ENCODE peak calls at places on chromosome X, in ten cellular contexts. A is bronchial epithelial cell, E is adipocyte, Q is adrenal gland, W is epithelial cell of esophagus, X is A549, Y is right lobe of liver, B is heart right ventricle, U is fibroblast of pulmonary artery, I is astrocyte of the spinal cord. Z is an unnamed sample.

GRCh38 chrX:84187501-84188319 is at the start of gene RPS6KA6:
- DNase-seq in U (peak; percentile 15), Q (peak; percentile 48), W (peak; percentile 39), X (peak; percentile 40), A (no peak), B (peak; percentile 11), Y (peak; percentile 41), I (peak; percentile 17), E (peak; percentile 58), Z (no peak)

GRCh38 chrX:39688576-39689373 is 409.0 kb downstream of the BCOR start:
- DNase-seq in Q (peak; percentile 48), X (peak; percentile 24), E (peak; percentile 70), I (peak; percentile 23), W (peak; percentile 30), B (peak; percentile 76), U (peak; percentile 40), A (peak; percentile 5), Y (peak; percentile 66), Z (no peak)

GRCh38 chrX:130878350-130879341 is 24.4 kb downstream of the ENOX2 start:
- DNase-seq in E (peak; percentile 76), U (peak; percentile 91), B (no peak), Y (peak; percentile 68), I (peak; percentile 91), W (peak; percentile 85), Q (peak; percentile 71), X (peak; percentile 37), A (peak; percentile 85), Z (no peak)

GRCh38 chrX:149841929-149842328 is 39.1 kb upstream of the MAGEA8 start:
- DNase-seq in B (no peak), I (no peak), Q (no peak), U (no peak), E (no peak), W (no peak), Y (no peak), X (no peak), A (no peak), Z (no peak)

GRCh38 chrX:111568356-111568755 is 56.9 kb downstream of the SERTM2 start:
- DNase-seq in W (peak; percentile 8), U (peak; percentile 25), Q (no peak), X (peak; percentile 43), Y (peak; percentile 35), B (no peak), E (peak; percentile 11), A (peak; percentile 18), I (no peak), Z (no peak)

GRCh38 chrX:103343105-103343504 is 13.1 kb downstream of the TCEAL7 start:
- DNase-seq in A (peak; percentile 48), W (peak; percentile 48), X (peak; percentile 41), Q (peak; percentile 45), U (peak; percentile 68), I (peak; percentile 56), E (peak; percentile 77), Y (no peak), B (no peak), Z (peak; percentile 28)

GRCh38 chrX:63764946-63765345 is 20.1 kb downstream of the ARHGEF9 start:
- DNase-seq in I (peak; percentile 11), Q (no peak), B (no peak), X (no peak), E (no peak), W (peak; percentile 59), Y (no peak), U (peak; percentile 7), A (peak; percentile 76), Z (no peak)

GRCh38 chrX:136260801-136261200 is 9.6 kb upstream of the MAP7D3 start:
- DNase-seq in E (peak; percentile 73), Y (no peak), I (peak; percentile 75), X (peak; percentile 6), A (peak; percentile 67), Q (no peak), B (no peak), W (peak; percentile 51), U (peak; percentile 66), Z (no peak)

GRCh38 chrX:118496763-118497079 is 1.1 kb downstream of the DOCK11 start:
- DNase-seq in U (no peak), X (no peak), Q (no peak), E (peak; percentile 15), W (no peak), Y (no peak), A (no peak), I (no peak), B (no peak), Z (no peak)

GRCh38 chrX:118498755-118499154 is 3.1 kb downstream of the DOCK11 start:
- DNase-seq in A (no peak), I (no peak), B (no peak), Q (no peak), Y (no peak), W (no peak), X (no peak), E (no peak), U (no peak), Z (no peak)

GRCh38 chrX:118495958-118496762 is 545 bp downstream of the DOCK11 start:
- DNase-seq in A (no peak), Y (peak; percentile 54), X (peak; percentile 48), U (no peak), W (peak; percentile 8), E (peak; percentile 50), I (peak; percentile 10), B (peak; percentile 54), Q (peak; percentile 22), Z (peak; percentile 69)

GRCh38 chrX:118498351-118498750 is 2.7 kb downstream of the DOCK11 start:
- DNase-seq in U (no peak), X (no peak), B (no peak), W (no peak), I (no peak), A (no peak), Q (no peak), E (no peak), Y (no peak), Z (no peak)

GRCh38 chrX:118497180-118497814 is 1.7 kb downstream of the DOCK11 start:
- DNase-seq in W (no peak), I (no peak), E (no peak), Q (no peak), Y (no peak), B (no peak), X (no peak), U (no peak), A (no peak), Z (no peak)
- H3K4me3 ChIP-seq in W (no peak overlapping the region), I (peak overlapping the region; percentile 66), E (peak overlapping the region; percentile 92), Q (peak overlapping the region; percentile 74), Y (no peak overlapping the region), B (peak overlapping the region; percentile 64), X (peak overlapping the region; percentile 66), U (peak overlapping the region; percentile 71), A (no peak overlapping the region), Z (peak overlapping the region; percentile 70)

GRCh38 chrX:56817179-56817578 is 88.1 kb downstream of the NBDY start:
- DNase-seq in Y (no peak), B (no peak), A (no peak), U (no peak), I (no peak), X (no peak), Q (no peak), W (no peak), E (no peak), Z (no peak)

GRCh38 chrX:56811599-56811998 is 82.6 kb downstream of the NBDY start:
- DNase-seq in E (no peak), I (no peak), W (no peak), Y (no peak), B (no peak), U (no peak), Q (no peak), X (no peak), A (no peak), Z (no peak)

GRCh38 chrX:56813318-56813837 is 84.3 kb downstream of the NBDY start:
- DNase-seq in A (peak; percentile 95), Q (no peak), W (peak; percentile 97), I (no peak), Y (no peak), U (peak; percentile 81), B (no peak), X (no peak), E (peak; percentile 45), Z (peak; percentile 25)

DNA sequence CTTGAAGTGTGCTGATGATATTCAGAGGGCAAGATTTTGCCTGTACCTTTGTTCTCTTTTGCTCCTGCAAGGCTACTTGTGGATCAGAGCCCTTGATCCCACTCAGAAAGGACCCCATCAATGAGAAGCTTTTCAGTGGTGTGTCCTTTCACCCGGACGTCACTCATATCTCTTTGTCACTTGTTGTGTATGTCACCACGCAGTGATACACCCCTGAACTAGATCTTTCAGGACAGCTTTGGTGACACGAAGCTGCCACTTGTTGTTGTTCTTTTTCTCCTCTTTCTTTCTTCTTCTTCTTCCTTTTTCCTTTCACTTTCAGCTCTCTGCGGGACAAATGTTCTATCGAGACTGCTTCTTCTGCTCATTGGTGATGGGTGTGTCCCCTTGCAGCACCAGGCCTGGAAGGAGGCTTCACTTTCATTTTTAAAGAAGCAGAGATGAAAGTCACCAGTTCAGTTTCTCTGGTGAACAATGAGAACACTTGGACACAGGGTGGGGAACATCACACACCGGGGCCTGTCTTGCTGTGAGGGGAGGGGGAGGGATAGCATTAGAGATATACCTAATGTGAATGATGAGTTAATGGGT is 83.6 kb downstream of the NBDY start:
- DNase-seq in X (no peak), U (no peak), Y (no peak), I (no peak), Q (no peak), W (peak; percentile 22), B (no peak), E (no peak), A (no peak), Z (peak; percentile 41)
- H3K4me3 ChIP-seq in X (no peak overlapping the region), U (no peak overlapping the region), Y (no peak overlapping the region), I (no peak overlapping the region), Q (no peak overlapping the region), W (no peak overlapping the region), B (peak overlapping the region; percentile 3), E (peak overlapping the region; percentile 67), A (no peak overlapping the region), Z (no peak overlapping the region)

GRCh38 chrX:152445926-152446325 is 5.2 kb downstream of the GABRA3 start:
- DNase-seq in X (no peak), E (no peak), I (peak; percentile 5), W (no peak), A (no peak), Y (no peak), U (no peak), B (no peak), Q (no peak), Z (no peak)

GRCh38 chrX:152450076-152450475 is 1.0 kb downstream of the GABRA3 start:
- DNase-seq in E (no peak), U (no peak), A (no peak), W (no peak), X (no peak), Y (no peak), B (no peak), I (no peak), Q (no peak), Z (no peak)

DNA sequence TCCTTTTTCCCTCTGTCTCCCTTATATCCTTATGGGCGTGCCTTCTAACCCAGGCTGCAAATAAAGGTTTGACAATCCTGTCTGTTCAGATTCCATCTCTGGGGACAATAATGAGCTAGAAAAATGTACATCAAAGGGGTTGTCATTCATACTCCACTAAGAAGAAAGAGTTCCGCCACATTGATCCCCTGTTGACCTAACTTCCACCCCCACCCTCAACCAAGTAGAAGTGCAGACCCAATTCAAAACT is 541 bp upstream of the GABRA3 start:
- DNase-seq in Y (no peak), E (no peak), A (no peak), W (no peak), I (no peak), B (no peak), U (no peak), X (no peak), Q (no peak), Z (no peak)
- H3K4me3 ChIP-seq in Y (no peak overlapping the region), E (no peak overlapping the region), A (no peak overlapping the region), W (no peak overlapping the region), I (no peak overlapping the region), B (no peak overlapping the region), U (no peak overlapping the region), X (no peak overlapping the region), Q (no peak overlapping the region), Z (no peak overlapping the region)

GRCh38 chrX:150896632-150897031 is 1.8 kb downstream of the CD99L2 start:
- DNase-seq in U (no peak), E (no peak), A (no peak), Y (no peak), W (no peak), I (no peak), B (no peak), Q (no peak), X (no peak), Z (no peak)

GRCh38 chrX:150897371-150898319 is 823 bp downstream of the CD99L2 start:
- DNase-seq in A (no peak), Y (peak; percentile 45), Q (no peak), X (peak; percentile 28), E (peak; percentile 34), I (peak; percentile 15), W (peak; percentile 55), B (no peak), U (peak; percentile 40), Z (no peak)

GRCh38 chrX:150902434-150903109 is 4.1 kb upstream of the CD99L2 start:
- DNase-seq in I (no peak), Y (no peak), Q (no peak), E (no peak), B (no peak), X (no peak), W (no peak), U (no peak), A (no peak), Z (no peak)

GRCh38 chrX:150898343-150899190 is at the start of gene CD99L2:
- DNase-seq in E (peak; percentile 92), Q (peak; percentile 82), A (peak; percentile 63), Y (peak; percentile 91), B (peak; percentile 91), I (peak; percentile 87), X (peak; percentile 89), U (peak; percentile 82), W (peak; percentile 87), Z (peak; percentile 69)

GRCh38 chrX:150899191-150899757 is 806 bp upstream of the CD99L2 start:
- DNase-seq in U (peak; percentile 6), Q (peak; percentile 48), A (peak; percentile 8), Y (peak; percentile 57), E (peak; percentile 42), X (peak; percentile 26), I (peak; percentile 14), B (peak; percentile 37), W (peak; percentile 18), Z (no peak)
- H3K4me3 ChIP-seq in U (peak overlapping the region; percentile 65), Q (peak overlapping the region; percentile 72), A (peak overlapping the region; percentile 69), Y (peak overlapping the region; percentile 49), E (peak overlapping the region; percentile 81), X (peak overlapping the region; percentile 92), I (peak overlapping the region; percentile 61), B (peak overlapping the region; percentile 73), W (peak overlapping the region; percentile 65), Z (peak overlapping the region; percentile 61)